ENCODE peak calls at places on chromosomes 13 and 19, in eight cellular contexts. U, X, N, A, Y, V, C and R are unnamed samples.

GRCh38 chr19:46201413-46202310 is 27.9 kb upstream of the IGFL1 start:
- DNase-seq in C (no peak), A (no peak), U (no peak), N (no peak), Y (no peak), X (no peak), V (peak; percentile 17), R (no peak)

GRCh38 chr13:113781571-113781970 is 22.5 kb downstream of the TMEM255B start:
- DNase-seq in C (no peak), A (no peak), V (peak; percentile 4), X (no peak), U (no peak), N (no peak), Y (no peak), R (no peak)

GRCh38 chr13:102142473-102142826 is 259.4 kb downstream of the FGF14 start:
- DNase-seq in U (no peak), N (no peak), Y (no peak), X (no peak), A (no peak), V (no peak), C (no peak), R (no peak)

GRCh38 chr13:69274231-69274630 is 833.4 kb upstream of the ATXN8OS start:
- DNase-seq in U (no peak), C (no peak), N (no peak), X (no peak), Y (peak; percentile 33), A (no peak), V (peak; percentile 20), R (no peak)

GRCh38 chr19:49458567-49458903 is 5.5 kb downstream of the ALDH16A1 start:
- DNase-seq in U (no peak), V (no peak), N (no peak), C (no peak), A (peak; percentile 48), Y (no peak), X (no peak), R (no peak)

GRCh38 chr19:33383722-33384292 is 10.3 kb downstream of the CEBPG start:
- DNase-seq in C (no peak), X (no peak), U (no peak), Y (no peak), N (no peak), V (no peak), A (no peak), R (no peak)

GRCh38 chr19:55809381-55810058 is 22.3 kb downstream of the NLRP11 start:
- DNase-seq in N (peak; percentile 90), X (peak; percentile 43), A (peak; percentile 48), V (peak; percentile 80), C (peak; percentile 89), U (peak; percentile 61), Y (peak; percentile 41), R (peak; percentile 80)

GRCh38 chr13:94658926-94659649 is 53.3 kb downstream of the SOX21 start:
- DNase-seq in Y (no peak), N (no peak), A (no peak), U (no peak), X (no peak), V (peak; percentile 58), C (no peak), R (peak; percentile 59)

GRCh38 chr19:33948651-33949335 is 152.1 kb downstream of the KCTD15 start:
- DNase-seq in Y (no peak), N (no peak), U (no peak), X (no peak), V (no peak), A (no peak), C (no peak), R (no peak)

GRCh38 chr19:4089400-4089908 is 22.8 kb upstream of the ZBTB7A start:
- DNase-seq in C (no peak), V (no peak), N (no peak), Y (no peak), U (no peak), A (no peak), X (no peak), R (peak; percentile 36)

GRCh38 chr13:46491641-46492040 is 61.3 kb upstream of the LRCH1 start:
- DNase-seq in N (no peak), A (no peak), C (no peak), V (no peak), Y (no peak), X (no peak), U (no peak), R (no peak)

DNA sequence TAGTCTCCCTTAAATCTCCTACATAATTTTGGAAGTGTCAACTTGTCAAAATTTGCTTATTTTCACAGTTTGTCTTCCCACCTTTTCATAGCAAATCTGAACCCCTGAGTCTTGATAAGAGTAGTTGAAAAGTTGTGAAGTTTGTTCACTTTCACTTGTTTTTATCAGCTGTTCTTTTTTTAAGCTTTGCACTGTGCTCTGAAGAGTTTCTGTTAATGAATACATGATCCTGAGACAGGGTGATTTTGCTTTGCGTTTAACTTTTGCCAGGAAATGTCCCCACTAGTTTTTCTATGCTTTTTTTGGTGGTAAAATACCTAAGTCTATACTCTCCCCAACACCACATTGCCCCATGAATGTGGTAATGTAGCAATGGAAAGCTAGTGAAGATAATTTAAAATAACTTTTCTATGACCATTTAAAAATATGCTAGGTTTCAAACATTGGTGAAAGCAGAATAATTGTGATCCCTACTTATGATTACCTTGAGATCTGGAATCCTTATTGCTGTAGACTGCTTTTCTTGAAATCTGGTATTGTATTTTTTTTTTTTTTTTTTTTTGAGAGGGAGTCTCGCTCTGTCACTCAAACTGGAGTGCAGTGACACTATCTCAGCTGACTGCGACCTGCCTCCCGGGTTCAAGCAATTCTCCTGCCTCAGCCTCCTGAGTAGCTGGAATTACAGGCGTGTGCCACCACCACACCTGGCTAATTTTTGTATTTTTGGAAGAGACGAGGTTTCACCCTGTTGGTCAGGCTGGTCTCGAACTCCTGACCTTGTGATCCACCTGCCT is 5.4 kb downstream of the NUP58 start:
- DNase-seq in N (no peak), C (no peak), X (no peak), Y (no peak), V (no peak), U (no peak), A (no peak), R (no peak)
- H3K4me2 ChIP-seq in N (no peak overlapping the region), C (no peak overlapping the region), X (no peak overlapping the region), Y (peak overlapping the region; percentile 45), V (no peak overlapping the region), U (no peak overlapping the region), A (no peak overlapping the region), R (no peak overlapping the region)

DNA sequence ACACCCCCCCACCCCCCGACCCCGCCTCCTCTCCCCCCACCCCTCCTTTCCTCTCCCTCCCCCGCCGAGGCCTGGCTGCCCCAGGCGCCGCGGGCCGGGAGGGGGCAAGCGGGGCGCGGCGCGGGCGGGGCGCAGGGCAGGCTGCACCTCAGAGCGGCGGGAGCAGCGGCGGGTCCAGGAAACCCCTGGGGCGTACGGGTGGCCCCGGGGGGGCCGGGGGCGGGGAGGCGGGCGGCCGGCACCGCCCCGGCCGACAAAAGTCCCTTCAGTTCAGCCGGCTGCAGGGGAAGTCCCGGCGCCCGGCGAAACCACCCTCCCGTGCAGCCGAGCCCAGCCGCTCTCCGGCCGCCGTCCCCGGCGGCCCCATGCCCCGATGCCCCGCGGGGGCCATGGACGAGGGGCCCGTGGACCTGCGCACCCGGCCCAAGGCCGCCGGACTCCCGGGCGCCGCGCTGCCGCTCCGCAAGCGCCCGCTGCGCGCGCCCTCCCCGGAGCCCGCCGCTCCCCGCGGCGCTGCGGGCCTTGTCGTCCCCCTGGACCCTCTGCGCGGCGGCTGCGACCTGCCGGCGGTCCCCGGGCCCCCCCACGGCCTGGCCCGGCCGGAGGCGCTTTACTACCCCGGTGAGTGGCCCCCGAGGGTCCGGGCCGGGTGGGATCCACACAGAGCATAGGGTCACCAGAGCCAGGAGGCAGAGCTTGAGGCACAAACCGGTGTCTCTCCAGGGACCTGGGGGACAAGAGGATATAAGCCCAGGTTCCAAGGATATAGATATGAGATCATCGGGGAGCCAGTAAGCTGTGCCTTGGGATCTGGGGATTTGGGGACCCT is at the start of gene BCL3:
- DNase-seq in A (peak; percentile 86), N (no peak), X (peak; percentile 53), C (peak; percentile 82), Y (peak; percentile 92), V (peak; percentile 67), U (peak; percentile 76), R (peak; percentile 25)
- H3K4me1 ChIP-seq in A (peaks cover 41% of the 10 kb centered on the region), N (peaks cover 82% of the 10 kb centered on the region), X (no peaks in the 10 kb centered on the region), C (peaks cover 55% of the 10 kb centered on the region), Y (peaks cover 30% of the 10 kb centered on the region), V (peaks cover 55% of the 10 kb centered on the region), U (peaks cover 16% of the 10 kb centered on the region), R (peaks cover 7% of the 10 kb centered on the region)

GRCh38 chr19:10145031-10145430 is 25.3 kb upstream of the EIF3G start:
- DNase-seq in V (no peak), X (no peak), Y (no peak), C (no peak), N (no peak), A (no peak), U (no peak), R (no peak)

GRCh38 chr19:10143700-10144099 is 24.0 kb upstream of the EIF3G start:
- DNase-seq in X (no peak), C (no peak), Y (no peak), V (no peak), A (no peak), N (no peak), U (no peak), R (no peak)

GRCh38 chr19:10141973-10142372 is 22.3 kb upstream of the EIF3G start:
- DNase-seq in U (no peak), X (no peak), N (no peak), Y (no peak), A (no peak), C (no peak), V (no peak), R (no peak)

GRCh38 chr19:10141479-10141878 is 21.8 kb upstream of the EIF3G start:
- DNase-seq in U (no peak), C (no peak), Y (no peak), A (no peak), V (no peak), X (no peak), N (no peak), R (no peak)

GRCh38 chr19:10142701-10143375 is 23.1 kb upstream of the EIF3G start:
- DNase-seq in U (no peak), N (no peak), X (no peak), A (no peak), V (no peak), C (no peak), Y (no peak), R (no peak)
- TF ChIP-seq EZH2phosphoT487 in U (no peak), N (no peak), X (no peak), A (no peak), V (no peak), C (no peak), Y (no peak), R (no peak)

GRCh38 chr13:52974711-52975110 is 53.9 kb upstream of the OLFM4 start:
- DNase-seq in V (no peak), N (no peak), Y (no peak), A (no peak), C (no peak), U (no peak), X (no peak), R (no peak)

GRCh38 chr13:52968074-52968700 is 60.4 kb upstream of the OLFM4 start:
- DNase-seq in Y (peak; percentile 91), X (peak; percentile 92), N (peak; percentile 54), U (peak; percentile 71), C (peak; percentile 74), V (peak; percentile 78), A (peak; percentile 70), R (peak; percentile 98)

DNA sequence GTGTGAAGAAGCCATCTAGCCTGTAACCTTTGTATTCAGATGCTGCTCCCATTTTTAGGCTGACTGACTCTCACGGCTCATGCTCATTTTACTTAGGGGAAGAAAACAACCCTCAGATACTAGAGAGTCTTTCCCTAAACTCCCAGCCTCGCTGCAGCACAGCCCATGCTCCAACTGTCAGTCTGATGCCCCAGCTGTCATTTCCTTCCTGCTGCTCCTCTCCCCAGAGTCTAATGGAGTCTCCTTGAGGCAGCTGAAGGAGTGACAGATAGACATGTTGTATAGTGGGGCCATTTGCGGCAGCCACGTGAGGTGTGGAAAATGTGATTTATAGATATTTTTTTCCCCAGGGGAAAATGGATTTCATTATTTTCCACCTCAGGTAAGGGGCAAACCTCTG is 59.2 kb upstream of the OLFM4 start:
- DNase-seq in A (no peak), Y (no peak), X (no peak), C (no peak), V (no peak), U (no peak), N (no peak), R (no peak)
- H3K4me2 ChIP-seq in A (no peak overlapping the region), Y (no peak overlapping the region), X (no peak overlapping the region), C (no peak overlapping the region), V (no peak overlapping the region), U (no peak overlapping the region), N (no peak overlapping the region), R (no peak overlapping the region)